ENCODE peak calls at places on chromosomes 2 and 18, in ten cellular contexts. R, G, B, C, T, O, X, Q, P and Z are unnamed samples.

GRCh38 chr18:78611201-78611800 is 368.3 kb upstream of the SALL3 start:
- DNase-seq in T (no peak), G (no peak), X (no peak), B (no peak), C (no peak), P (no peak), O (no peak), R (no peak), Q (no peak), Z (no peak)

GRCh38 chr2:31764169-31764568 is 183.4 kb upstream of the SRD5A2 start:
- DNase-seq in G (no peak), B (no peak), Q (no peak), P (no peak), C (no peak), R (peak; percentile 17), X (no peak), O (no peak), T (no peak), Z (no peak)

GRCh38 chr2:8138923-8139667 is 542.8 kb upstream of the ID2 start:
- DNase-seq in Q (no peak), O (no peak), B (peak; percentile 70), X (peak; percentile 82), C (no peak), T (peak; percentile 50), R (no peak), P (no peak), G (no peak), Z (peak; percentile 79)

GRCh38 chr18:23213200-23213599 is 77.9 kb downstream of the CABLES1 start:
- DNase-seq in X (no peak), P (no peak), T (no peak), Q (no peak), O (no peak), B (no peak), G (no peak), R (no peak), C (no peak), Z (no peak)

GRCh38 chr2:173075781-173076556 is at the start of gene MAP3K20:
- DNase-seq in X (peak; percentile 91), P (peak; percentile 77), T (peak; percentile 83), C (peak; percentile 77), B (peak; percentile 79), R (peak; percentile 82), G (peak; percentile 12), Q (no peak), O (peak; percentile 48), Z (peak; percentile 92)

GRCh38 chr2:119253760-119254600 is 30.3 kb downstream of the STEAP3 start:
- DNase-seq in B (no peak), X (no peak), C (no peak), R (no peak), Q (no peak), P (no peak), O (no peak), G (no peak), T (no peak), Z (no peak)

GRCh38 chr2:236859896-236860295 is 225.8 kb upstream of the COPS8 start:
- DNase-seq in C (no peak), R (no peak), X (peak; percentile 37), O (no peak), T (no peak), Q (no peak), G (no peak), P (no peak), B (peak; percentile 49), Z (peak; percentile 17)

GRCh38 chr2:160145471-160145870 is 54.6 kb downstream of the ITGB6 start:
- DNase-seq in X (no peak), B (no peak), P (no peak), G (no peak), C (no peak), Q (no peak), R (no peak), O (no peak), T (no peak), Z (no peak)

GRCh38 chr2:227349989-227350648 is 25.1 kb downstream of the MFF start:
- DNase-seq in B (no peak), O (no peak), C (no peak), X (no peak), R (no peak), G (no peak), T (no peak), Q (no peak), P (no peak), Z (no peak)

GRCh38 chr18:59469463-59470180 is 110.6 kb upstream of the LMAN1 start:
- DNase-seq in C (no peak), B (no peak), P (no peak), G (no peak), X (no peak), R (peak; percentile 66), T (no peak), O (no peak), Q (no peak), Z (no peak)

GRCh38 chr2:78147466-78147865 is 625.3 kb upstream of the LRRTM4 start:
- DNase-seq in C (no peak), R (peak; percentile 35), Q (no peak), P (no peak), O (no peak), T (no peak), X (no peak), B (no peak), G (no peak), Z (no peak)

GRCh38 chr2:6896930-6897759 is 19.6 kb downstream of the RSAD2 start:
- DNase-seq in P (no peak), Q (peak; percentile 40), R (peak; percentile 7), O (no peak), T (no peak), G (no peak), X (no peak), C (peak; percentile 55), B (no peak), Z (no peak)

GRCh38 chr2:1736045-1736444 is 8.3 kb downstream of the PXDN start:
- DNase-seq in T (no peak), P (no peak), B (no peak), G (no peak), X (no peak), C (no peak), R (no peak), Q (no peak), O (no peak), Z (no peak)

GRCh38 chr2:30348825-30349224 is 98.2 kb upstream of the LCLAT1 start:
- DNase-seq in G (no peak), X (no peak), T (no peak), O (no peak), Q (no peak), B (no peak), P (no peak), R (no peak), C (no peak), Z (no peak)

GRCh38 chr2:23453936-23454460 is 69.0 kb downstream of the KLHL29 start:
- DNase-seq in P (no peak), Q (no peak), O (no peak), T (no peak), R (no peak), G (no peak), X (no peak), C (no peak), B (peak; percentile 54), Z (no peak)

GRCh38 chr2:88451647-88452150 is 794 bp downstream of the FOXI3 start:
- DNase-seq in R (peak; percentile 21), G (no peak), P (peak; percentile 61), T (peak; percentile 29), B (no peak), Q (peak; percentile 26), C (peak; percentile 23), O (no peak), X (no peak), Z (peak; percentile 49)

GRCh38 chr18:29962579-29962978 is 1080.0 kb downstream of the DSC3 start:
- DNase-seq in O (no peak), R (peak; percentile 60), P (no peak), Q (no peak), B (no peak), G (no peak), C (no peak), X (no peak), T (no peak), Z (no peak)

GRCh38 chr2:111632661-111633060 is 251.3 kb downstream of the ANAPC1 start:
- DNase-seq in Q (no peak), R (no peak), B (no peak), X (no peak), P (no peak), G (no peak), T (no peak), C (no peak), O (no peak), Z (no peak)

GRCh38 chr2:109692013-109692738 is 78.0 kb downstream of the SOWAHC start:
- DNase-seq in T (no peak), Q (no peak), C (no peak), R (no peak), B (no peak), P (no peak), O (no peak), G (no peak), X (no peak), Z (peak; percentile 75)

GRCh38 chr2:58235988-58236387 is 5.1 kb downstream of the FANCL start:
- DNase-seq in X (no peak), R (no peak), O (no peak), T (no peak), B (no peak), P (no peak), C (peak; percentile 16), Q (no peak), G (no peak), Z (no peak)

GRCh38 chr18:24814521-24814920 is 354.1 kb downstream of the HRH4 start:
- DNase-seq in Q (no peak), B (no peak), R (no peak), X (no peak), T (no peak), P (no peak), O (no peak), G (no peak), C (no peak), Z (no peak)

GRCh38 chr2:55609193-55609794 is 8.1 kb downstream of the PPP4R3B start:
- DNase-seq in G (no peak), T (no peak), X (no peak), R (no peak), Q (no peak), C (no peak), B (no peak), O (no peak), P (no peak), Z (no peak)

GRCh38 chr2:189178726-189179606 is 595 bp downstream of the COL5A2 start:
- DNase-seq in G (no peak), Q (no peak), C (peak; percentile 74), X (no peak), P (no peak), B (no peak), T (peak; percentile 28), O (no peak), R (peak; percentile 62), Z (peak; percentile 72)

GRCh38 chr18:73384246-73384645 is 516.5 kb upstream of the NETO1 start:
- DNase-seq in B (no peak), X (no peak), O (no peak), Q (no peak), T (no peak), C (no peak), R (no peak), P (no peak), G (no peak), Z (no peak)

GRCh38 chr18:9419956-9420631 is 55.2 kb upstream of the RALBP1 start:
- DNase-seq in Q (no peak), X (no peak), G (no peak), R (no peak), O (no peak), P (no peak), C (no peak), T (no peak), B (no peak), Z (peak; percentile 20)

GRCh38 chr2:99571609-99572344 is 82.0 kb upstream of the REV1 start:
- DNase-seq in G (peak; percentile 88), Q (peak; percentile 89), O (no peak), P (no peak), X (no peak), T (no peak), C (no peak), R (no peak), B (no peak), Z (no peak)

GRCh38 chr18:49846263-49846662 is 32.9 kb upstream of the ACAA2 start:
- DNase-seq in G (no peak), O (no peak), B (peak; percentile 58), Q (no peak), R (no peak), X (no peak), P (no peak), T (no peak), C (no peak), Z (no peak)

GRCh38 chr2:79292231-79292785 is 132.8 kb upstream of the REG3A start:
- DNase-seq in T (no peak), P (no peak), R (no peak), Q (no peak), C (no peak), G (no peak), O (no peak), B (no peak), X (no peak), Z (no peak)